ENCODE peak calls at places on chromosomes 13 and 19, in six cellular contexts. One of them, this sample, is unnamed.

GRCh38 chr19:48424694-48425219 is 21.0 kb upstream of the GRWD1 start:
- DNase-seq in C1 segment of cervical spinal cord: no peak
- DNase-seq in fibroblast of lung: peak; percentile 80
- DNase-seq in fibroblast of mammary gland: peak; percentile 51
- DNase-seq in left ventricle myocardium superior: no peak
- DNase-seq in RKO: no peak
- DNase-seq in this sample: peak; percentile 53

GRCh38 chr13:24228852-24229458 is 68.4 kb downstream of the SPATA13 start:
- DNase-seq in RKO: peak; percentile 75
- DNase-seq in fibroblast of mammary gland: peak; percentile 76
- DNase-seq in C1 segment of cervical spinal cord: no peak
- DNase-seq in fibroblast of lung: peak; percentile 68
- DNase-seq in left ventricle myocardium superior: no peak
- DNase-seq in this sample: no peak

GRCh38 chr13:47216176-47216822 is 319.4 kb upstream of the HTR2A start:
- DNase-seq in RKO: no peak
- DNase-seq in fibroblast of lung: peak; percentile 74
- DNase-seq in C1 segment of cervical spinal cord: no peak
- DNase-seq in left ventricle myocardium superior: no peak
- DNase-seq in fibroblast of mammary gland: peak; percentile 81
- DNase-seq in this sample: no peak

GRCh38 chr19:7528192-7528519 is 5.7 kb downstream of the MCOLN1 start:
- DNase-seq in C1 segment of cervical spinal cord: no peak
- DNase-seq in fibroblast of mammary gland: no peak
- DNase-seq in left ventricle myocardium superior: no peak
- DNase-seq in RKO: no peak
- DNase-seq in fibroblast of lung: no peak
- DNase-seq in this sample: no peak

GRCh38 chr19:21765151-21765550 is 2.2 kb downstream of the ZNF100 start:
- DNase-seq in fibroblast of lung: peak; percentile 1
- DNase-seq in fibroblast of mammary gland: peak; percentile 4
- DNase-seq in RKO: peak; percentile 66
- DNase-seq in C1 segment of cervical spinal cord: no peak
- DNase-seq in left ventricle myocardium superior: no peak
- DNase-seq in this sample: no peak

GRCh38 chr19:7597689-7598088 is 2.0 kb downstream of the CAMSAP3 start:
- DNase-seq in fibroblast of lung: no peak
- DNase-seq in RKO: peak; percentile 48
- DNase-seq in fibroblast of mammary gland: peak; percentile 7
- DNase-seq in C1 segment of cervical spinal cord: no peak
- DNase-seq in left ventricle myocardium superior: no peak
- DNase-seq in this sample: no peak

GRCh38 chr19:6119031-6119430 is 8.7 kb upstream of the RFX2 start:
- DNase-seq in fibroblast of lung: no peak
- DNase-seq in RKO: no peak
- DNase-seq in fibroblast of mammary gland: no peak
- DNase-seq in left ventricle myocardium superior: no peak
- DNase-seq in C1 segment of cervical spinal cord: no peak
- DNase-seq in this sample: no peak

GRCh38 chr19:23787106-23787505 is 28.4 kb upstream of the ZNF681 start:
- DNase-seq in fibroblast of mammary gland: peak; percentile 6
- DNase-seq in left ventricle myocardium superior: no peak
- DNase-seq in fibroblast of lung: peak; percentile 10
- DNase-seq in C1 segment of cervical spinal cord: no peak
- DNase-seq in RKO: peak; percentile 36
- DNase-seq in this sample: no peak

GRCh38 chr19:41940443-41941409 is 12.5 kb upstream of the ERFL start:
- DNase-seq in fibroblast of lung: no peak
- DNase-seq in fibroblast of mammary gland: no peak
- DNase-seq in C1 segment of cervical spinal cord: no peak
- DNase-seq in RKO: no peak
- DNase-seq in left ventricle myocardium superior: no peak
- DNase-seq in this sample: no peak

GRCh38 chr19:4057913-4058695 is 8.6 kb downstream of the ZBTB7A start:
- DNase-seq in fibroblast of lung: peak; percentile 85
- DNase-seq in RKO: peak; percentile 81
- DNase-seq in fibroblast of mammary gland: peak; percentile 94
- DNase-seq in C1 segment of cervical spinal cord: no peak
- DNase-seq in left ventricle myocardium superior: peak; percentile 88
- DNase-seq in this sample: peak; percentile 38

GRCh38 chr13:30510811-30511371 is 45.2 kb upstream of the HMGB1 start:
- DNase-seq in RKO: no peak
- DNase-seq in left ventricle myocardium superior: no peak
- DNase-seq in C1 segment of cervical spinal cord: no peak
- DNase-seq in fibroblast of mammary gland: peak; percentile 24
- DNase-seq in fibroblast of lung: peak; percentile 33
- DNase-seq in this sample: no peak

GRCh38 chr13:24008679-24009078 is 111.4 kb upstream of the C1QTNF9B start:
- DNase-seq in fibroblast of mammary gland: peak; percentile 49
- DNase-seq in left ventricle myocardium superior: no peak
- DNase-seq in RKO: no peak
- DNase-seq in C1 segment of cervical spinal cord: no peak
- DNase-seq in fibroblast of lung: peak; percentile 70
- DNase-seq in this sample: no peak